ENCODE peak calls at places on chromosome 22, in five cellular contexts. R is ovary, F is adrenal gland, D is A549, W is IMR-90. V is an unnamed sample.

GRCh38 chr22:21947040-21948014 is 5.3 kb downstream of the PPM1F start:
- DNase-seq in F (no peak), D (no peak), W (peak; percentile 71), R (no peak), V (no peak)

GRCh38 chr22:23904855-23905254 is 10.7 kb downstream of the MIF start:
- DNase-seq in F (peak; percentile 78), D (no peak), R (no peak), W (no peak), V (no peak)

GRCh38 chr22:41446057-41446501 is 522 bp downstream of the TOB2 start:
- DNase-seq in W (no peak), D (no peak), R (peak; percentile 60), F (no peak), V (peak; percentile 76)

GRCh38 chr22:41501209-41501608 is 32.3 kb downstream of the ACO2 start:
- DNase-seq in W (no peak), R (no peak), F (no peak), D (peak; percentile 33), V (no peak)

GRCh38 chr22:48223488-48224190 is 1461.2 kb downstream of the TBC1D22A start:
- DNase-seq in W (no peak), R (no peak), F (peak; percentile 54), D (no peak), V (no peak)

GRCh38 chr22:49106136-49106930 is 721.3 kb downstream of the BRD1 start:
- DNase-seq in D (no peak), W (no peak), F (no peak), R (no peak), V (peak; percentile 40)

GRCh38 chr22:40417041-40417440 is 46.6 kb downstream of the SGSM3 start:
- DNase-seq in W (no peak), R (no peak), F (no peak), D (no peak), V (no peak)

GRCh38 chr22:39220897-39221850 is 23.6 kb downstream of the PDGFB start:
- DNase-seq in F (no peak), W (peak; percentile 34), D (no peak), R (peak; percentile 6), V (peak; percentile 32)

GRCh38 chr22:43832393-43833265 is 20.5 kb upstream of the EFCAB6 start:
- DNase-seq in F (no peak), W (no peak), R (no peak), D (no peak), V (peak; percentile 57)

GRCh38 chr22:24516301-24516737 is 21.2 kb downstream of the UPB1 start:
- DNase-seq in W (peak; percentile 93), F (no peak), R (no peak), D (peak; percentile 21), V (no peak)

GRCh38 chr22:48320048-48320655 is 1507.5 kb downstream of the BRD1 start:
- DNase-seq in W (no peak), R (no peak), F (no peak), D (no peak), V (peak; percentile 47)

GRCh38 chr22:48840112-48840949 is 987.3 kb downstream of the BRD1 start:
- DNase-seq in F (no peak), D (no peak), W (no peak), R (no peak), V (no peak)

GRCh38 chr22:48943567-48944432 is 883.9 kb downstream of the BRD1 start:
- DNase-seq in W (no peak), R (no peak), F (peak; percentile 31), D (peak; percentile 25), V (peak; percentile 33)

GRCh38 chr22:40044870-40045834 is 50.4 kb downstream of the FAM83F start:
- DNase-seq in F (peak; percentile 70), W (peak; percentile 15), R (peak; percentile 63), D (peak; percentile 17), V (peak; percentile 72)

GRCh38 chr22:25219948-25220442 is 556 bp downstream of the CRYBB2 start:
- DNase-seq in F (no peak), W (no peak), D (no peak), R (no peak), V (no peak)

GRCh38 chr22:19520566-19521305 is 3.5 kb downstream of the CLDN5 start:
- DNase-seq in W (no peak), F (no peak), R (no peak), D (no peak), V (no peak)

GRCh38 chr22:24965822-24966626 is 13.5 kb downstream of the KIAA1671 start:
- DNase-seq in F (peak; percentile 91), W (no peak), D (no peak), R (peak; percentile 77), V (no peak)

GRCh38 chr22:44332946-44333345 is 20.2 kb upstream of the SHISAL1 start:
- DNase-seq in W (no peak), D (no peak), F (no peak), R (no peak), V (peak; percentile 62)

GRCh38 chr22:27994481-27995331 is 75.7 kb upstream of the PITPNB start:
- DNase-seq in R (peak; percentile 16), W (no peak), D (no peak), F (peak; percentile 23), V (peak; percentile 47)

GRCh38 chr22:46051646-46052045 is 74.7 kb upstream of the WNT7B start:
- DNase-seq in W (no peak), D (no peak), R (no peak), F (peak; percentile 46), V (peak; percentile 56)

GRCh38 chr22:46053563-46054090 is 76.7 kb upstream of the WNT7B start:
- DNase-seq in R (peak; percentile 85), W (peak; percentile 38), F (peak; percentile 81), D (peak; percentile 69), V (peak; percentile 93)

GRCh38 chr22:46052801-46053562 is 76.0 kb upstream of the WNT7B start:
- DNase-seq in R (peak; percentile 62), D (no peak), F (peak; percentile 81), W (no peak), V (peak; percentile 78)

GRCh38 chr22:46050916-46051614 is 74.1 kb upstream of the WNT7B start:
- DNase-seq in R (peak; percentile 30), W (no peak), D (no peak), F (peak; percentile 47), V (peak; percentile 60)

DNA sequence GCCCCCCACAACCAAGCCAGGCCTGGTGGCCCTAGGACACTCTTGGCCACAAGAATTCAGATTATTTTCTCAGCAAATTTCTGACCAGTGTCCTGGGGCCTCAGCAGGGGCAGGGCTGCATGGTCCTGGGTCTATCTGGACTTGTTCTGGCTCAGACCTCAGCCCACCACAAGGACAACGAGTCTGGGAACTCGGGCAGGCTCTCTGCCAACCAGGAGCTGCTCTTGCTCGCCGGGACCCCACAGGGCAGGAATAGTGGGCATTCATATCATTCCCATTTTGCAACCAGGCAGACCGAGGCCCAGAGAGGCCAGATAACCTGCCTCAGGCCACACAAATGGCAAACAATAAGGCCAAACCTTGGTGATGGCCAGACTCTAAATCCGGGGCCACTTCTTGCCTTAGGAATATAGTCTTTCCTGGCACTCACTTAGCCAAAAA is 75.4 kb upstream of the WNT7B start:
- DNase-seq in R (peak; percentile 61), W (no peak), F (peak; percentile 62), D (no peak), V (peak; percentile 72)
- H3K4me1 ChIP-seq in R (peaks cover 25% of the 10 kb centered on the region), W (peaks cover 21% of the 10 kb centered on the region), F (peaks cover 46% of the 10 kb centered on the region), D (peaks cover 33% of the 10 kb centered on the region), V (no peaks in the 10 kb centered on the region)

GRCh38 chr22:33986954-33987353 is 66.7 kb upstream of the LARGE1 start:
- DNase-seq in D (no peak), F (no peak), R (no peak), W (no peak), V (no peak)

GRCh38 chr22:33984211-33984610 is 63.9 kb upstream of the LARGE1 start:
- DNase-seq in R (no peak), F (no peak), D (no peak), W (no peak), V (no peak)

GRCh38 chr22:33984741-33985287 is 64.5 kb upstream of the LARGE1 start:
- DNase-seq in R (no peak), F (no peak), D (no peak), W (no peak), V (no peak)

GRCh38 chr22:33985506-33985905 is 65.2 kb upstream of the LARGE1 start:
- DNase-seq in R (no peak), D (no peak), F (no peak), W (no peak), V (no peak)

DNA sequence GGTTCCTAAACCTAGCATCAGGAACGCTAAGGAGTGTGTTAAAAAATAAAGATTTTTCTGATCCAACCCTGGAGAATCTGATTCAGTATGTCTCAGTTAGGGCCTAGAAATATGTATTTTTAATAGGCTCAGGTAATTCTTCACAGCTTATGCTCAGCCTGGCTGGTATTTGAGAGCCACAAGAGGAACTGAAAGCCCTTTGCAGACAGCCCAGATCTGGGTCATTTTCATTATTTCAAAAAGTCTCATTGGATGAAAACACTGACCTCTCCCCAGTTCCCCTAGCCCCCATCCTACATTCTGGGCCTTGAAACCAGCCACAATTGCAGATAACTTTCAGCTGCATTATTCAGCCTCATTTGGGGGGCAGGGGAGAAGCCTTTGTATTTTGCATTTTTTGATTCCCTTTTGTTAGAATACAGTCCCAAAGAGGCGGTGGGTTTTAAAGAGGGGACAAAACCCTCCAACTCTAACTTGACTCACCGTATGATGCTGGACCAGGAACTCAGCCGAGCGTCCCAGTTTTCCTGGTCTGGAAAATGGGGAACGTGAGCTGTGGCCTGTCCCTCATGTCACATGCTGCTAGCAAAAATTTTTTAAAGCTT is 66.0 kb upstream of the LARGE1 start:
- DNase-seq in W (no peak), D (no peak), R (no peak), F (no peak), V (no peak)
- H3K4me3 ChIP-seq in W (no peak overlapping the region), D (no peak overlapping the region), R (no peak overlapping the region), F (no peak overlapping the region), V (no peak overlapping the region)

DNA sequence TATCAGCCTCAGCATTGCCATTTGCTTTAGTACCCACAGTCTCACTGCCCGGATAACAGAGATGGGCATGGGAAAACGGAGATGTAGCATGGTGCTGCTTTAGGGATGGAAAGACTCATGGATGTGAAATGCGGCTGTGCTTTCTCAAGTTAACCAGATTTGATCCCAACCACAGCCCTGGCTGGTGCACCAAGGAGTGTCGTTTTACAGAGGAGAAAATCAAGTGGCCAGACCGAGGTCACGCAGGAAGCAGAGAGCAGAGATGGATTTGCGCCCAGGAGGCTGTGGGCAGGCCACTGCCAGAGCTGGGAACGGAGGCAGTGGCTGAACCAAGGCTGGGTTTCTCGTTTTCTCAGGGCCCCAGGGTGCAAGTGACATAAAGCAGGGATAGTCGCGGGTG is 9.0 kb downstream of the MB start:
- DNase-seq in W (no peak), F (no peak), D (no peak), R (no peak), V (no peak)
- TF ChIP-seq POLR2A in W (no peak), F (no peak), D (no peak), R (no peak), V (no peak)

DNA sequence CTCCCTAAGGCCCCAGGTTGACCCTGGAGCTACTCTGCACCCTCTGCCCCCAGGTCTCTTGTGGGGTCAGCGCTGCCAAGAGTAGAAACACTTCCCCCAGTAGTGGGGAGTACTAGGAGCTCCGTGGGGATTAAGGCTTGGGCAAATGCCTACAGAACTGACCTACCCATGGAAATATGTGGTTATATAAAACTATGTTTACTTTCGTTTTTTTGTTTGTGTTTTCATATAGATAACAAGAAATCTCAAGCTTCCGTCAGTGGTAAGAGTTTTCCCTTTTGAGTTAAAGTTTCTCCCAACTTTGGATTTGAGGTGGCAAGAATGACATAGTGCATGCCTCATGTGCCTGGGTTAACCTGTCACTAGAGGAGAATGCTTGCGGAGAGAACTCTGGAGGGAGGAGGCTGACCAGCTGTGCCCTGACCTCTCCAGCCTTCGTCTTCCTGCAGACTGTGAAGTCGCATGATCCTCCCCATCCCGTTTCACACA is 45.5 kb downstream of the MED15 start:
- DNase-seq in W (peak; percentile 83), R (peak; percentile 53), F (no peak), D (no peak), V (peak; percentile 67)
- H3K4me1 ChIP-seq in W (peaks cover 49% of the 10 kb centered on the region), R (peaks cover 52% of the 10 kb centered on the region), F (peaks cover 63% of the 10 kb centered on the region), D (peaks cover 12% of the 10 kb centered on the region), V (peaks cover 61% of the 10 kb centered on the region)

V was measured in sigmoid colon.